ENCODE peak calls at places on chromosomes 1 and 21, in four cellular contexts. J is HepG2, I is WTC11, D is GM12878. Q is an unnamed sample.

GRCh38 chr1:195898924-195899323 is 709.3 kb downstream of the KCNT2 start:
- DNase-seq in J (no peak), I (no peak), D (no peak), Q (peak; percentile 34)

GRCh38 chr1:22845536-22845935 is 127.1 kb downstream of the LACTBL1 start:
- DNase-seq in J (no peak), I (no peak), D (no peak), Q (no peak)

GRCh38 chr1:54045487-54045886 is 7.5 kb downstream of the TMEM59 start:
- DNase-seq in J (no peak), I (no peak), D (no peak), Q (no peak)

GRCh38 chr1:115793162-115793561 is 24.6 kb upstream of the CASQ2 start:
- DNase-seq in J (no peak), I (no peak), D (no peak), Q (no peak)

GRCh38 chr1:168803696-168804510 is 74.9 kb upstream of the DPT start:
- DNase-seq in J (no peak), I (no peak), D (no peak), Q (no peak)

GRCh38 chr1:194813109-194813508 is 1626.7 kb upstream of the B3GALT2 start:
- DNase-seq in J (no peak), I (no peak), D (no peak), Q (no peak)

GRCh38 chr1:67347688-67348472 is 40.2 kb downstream of the IL12RB2 start:
- DNase-seq in J (peak; percentile 24), I (peak; percentile 49), D (no peak), Q (peak; percentile 33)

GRCh38 chr1:212980123-212980800 is 29.9 kb downstream of the VASH2 start:
- DNase-seq in J (no peak), I (peak; percentile 39), D (no peak), Q (no peak)

GRCh38 chr21:26148071-26148470 is 22.5 kb downstream of the APP start:
- DNase-seq in J (no peak), I (peak; percentile 61), D (no peak), Q (no peak)

GRCh38 chr1:168945870-168946269 is 160.6 kb upstream of the ATP1B1 start:
- DNase-seq in J (peak; percentile 5), I (no peak), D (no peak), Q (no peak)

GRCh38 chr1:113780363-113781146 is 21.3 kb upstream of the PHTF1 start:
- DNase-seq in J (no peak), I (no peak), D (no peak), Q (no peak)

GRCh38 chr1:30446508-30446907 is 276.9 kb downstream of the MATN1 start:
- DNase-seq in J (no peak), I (no peak), D (no peak), Q (no peak)

GRCh38 chr21:36966066-36966845 is at the start of gene HLCS:
- DNase-seq in J (peak; percentile 59), I (peak; percentile 73), D (no peak), Q (peak; percentile 90)

GRCh38 chr1:212630159-212630900 is 21.8 kb downstream of the ATF3 start:
- DNase-seq in J (peak; percentile 48), I (peak; percentile 73), D (no peak), Q (peak; percentile 85)

GRCh38 chr1:192601145-192602048 is 25.8 kb downstream of the RGS1 start:
- DNase-seq in J (no peak), I (no peak), D (no peak), Q (no peak)

GRCh38 chr1:107786214-107786842 is 178.7 kb downstream of the VAV3 start:
- DNase-seq in J (no peak), I (no peak), D (no peak), Q (no peak)

GRCh38 chr1:107789817-107790609 is 175.0 kb downstream of the VAV3 start:
- DNase-seq in J (no peak), I (no peak), D (no peak), Q (no peak)

GRCh38 chr1:107785506-107786213 is 179.3 kb downstream of the VAV3 start:
- DNase-seq in J (no peak), I (no peak), D (no peak), Q (no peak)

GRCh38 chr1:107787299-107787698 is 177.7 kb downstream of the VAV3 start:
- DNase-seq in J (no peak), I (peak; percentile 48), D (no peak), Q (no peak)

GRCh38 chr1:107788189-107788588 is 176.8 kb downstream of the VAV3 start:
- DNase-seq in J (no peak), I (no peak), D (no peak), Q (no peak)
- TF ChIP-seq NR2C2 in J (no peak), I (no peak), D (no peak), Q (no peak)

GRCh38 chr1:2269922-2270259 is 41.8 kb downstream of the SKI start:
- DNase-seq in J (no peak), I (no peak), D (no peak), Q (no peak)

GRCh38 chr1:2271841-2272655 is 43.9 kb downstream of the SKI start:
- DNase-seq in J (no peak), I (no peak), D (no peak), Q (peak; percentile 55)

GRCh38 chr1:2269193-2269921 is 41.2 kb downstream of the SKI start:
- DNase-seq in J (no peak), I (no peak), D (no peak), Q (no peak)

GRCh38 chr1:2271134-2271785 is 43.1 kb downstream of the SKI start:
- DNase-seq in J (no peak), I (no peak), D (no peak), Q (no peak)

GRCh38 chr1:2270260-2271100 is 42.4 kb downstream of the SKI start:
- DNase-seq in J (peak; percentile 50), I (no peak), D (no peak), Q (no peak)
- TF ChIP-seq NR2C2 in J (peak; percentile 49), I (no peak), D (no peak), Q (no peak)

GRCh38 chr1:27351541-27352107 is 9.8 kb downstream of the SYTL1 start:
- DNase-seq in J (no peak), I (no peak), D (no peak), Q (peak; percentile 43)

GRCh38 chr1:27350673-27351540 is 9.1 kb downstream of the SYTL1 start:
- DNase-seq in J (peak; percentile 66), I (peak; percentile 98), D (no peak), Q (peak; percentile 95)

GRCh38 chr1:27346991-27347627 is 5.3 kb downstream of the SYTL1 start:
- DNase-seq in J (no peak), I (no peak), D (no peak), Q (peak; percentile 53)

GRCh38 chr1:27349784-27350672 is 8.2 kb downstream of the SYTL1 start:
- DNase-seq in J (no peak), I (peak; percentile 80), D (no peak), Q (no peak)

DNA sequence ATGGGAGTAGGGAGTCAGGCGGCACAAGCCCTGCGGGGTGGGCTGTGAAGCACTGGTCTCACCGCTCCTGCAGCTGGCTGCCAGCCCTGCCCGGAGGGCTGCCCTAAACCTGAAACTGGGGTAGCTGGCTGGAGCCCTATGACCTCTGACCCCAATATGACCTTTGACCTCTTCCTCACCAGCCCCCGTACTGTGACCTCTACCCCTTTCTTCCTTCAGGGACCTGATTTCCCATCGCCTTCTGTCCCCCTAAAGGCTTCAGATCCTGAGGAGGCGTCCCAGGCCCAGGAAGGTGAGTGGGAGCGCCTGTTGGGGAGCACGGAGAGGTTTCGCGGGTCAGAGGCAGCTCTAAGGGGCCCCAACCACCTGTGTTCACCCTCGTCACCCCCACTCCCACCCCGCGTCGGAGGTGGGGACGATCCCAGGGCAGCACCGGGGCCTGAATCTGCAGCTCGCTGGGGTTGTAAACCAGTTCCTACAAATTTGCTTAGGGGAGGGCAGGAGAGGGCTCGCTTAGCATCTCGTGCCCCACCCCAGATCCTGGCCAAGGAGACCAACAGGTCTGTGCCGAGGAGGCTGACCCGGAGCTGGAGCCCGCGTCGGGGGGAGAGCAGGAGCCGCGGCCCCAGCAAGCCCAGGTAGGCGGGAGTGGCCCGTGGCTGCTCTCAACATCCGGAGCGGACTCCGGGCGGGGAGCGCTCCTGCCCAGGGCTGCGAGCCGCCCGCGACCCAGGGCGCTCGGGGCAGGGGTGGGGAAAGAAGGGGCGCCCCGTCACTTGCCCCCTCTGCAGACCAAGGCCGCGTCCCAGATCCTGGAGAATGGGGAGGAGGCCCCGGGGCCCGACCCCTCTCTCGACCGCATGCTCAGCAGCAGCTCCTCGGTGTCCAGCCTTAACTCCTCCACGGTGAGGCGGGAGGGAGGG is 7.3 kb downstream of the SYTL1 start:
- DNase-seq in J (no peak), I (peak; percentile 80), D (no peak), Q (peak; percentile 81)
- TF ChIP-seq NR2C2 in J (peak; percentile 90), I (peak; percentile 84), D (peak; percentile 76), Q (peak; percentile 98)

GRCh38 chr1:76288758-76289483 is 214.4 kb downstream of the ST6GALNAC3 start:
- DNase-seq in J (no peak), I (no peak), D (no peak), Q (no peak)

GRCh38 chr1:76284842-76285241 is 210.3 kb downstream of the ST6GALNAC3 start:
- DNase-seq in J (no peak), I (no peak), D (no peak), Q (no peak)

GRCh38 chr1:76289692-76290091 is 215.1 kb downstream of the ST6GALNAC3 start:
- DNase-seq in J (no peak), I (no peak), D (no peak), Q (no peak)

GRCh38 chr1:76287917-76288316 is 213.4 kb downstream of the ST6GALNAC3 start:
- DNase-seq in J (no peak), I (no peak), D (no peak), Q (no peak)

DNA sequence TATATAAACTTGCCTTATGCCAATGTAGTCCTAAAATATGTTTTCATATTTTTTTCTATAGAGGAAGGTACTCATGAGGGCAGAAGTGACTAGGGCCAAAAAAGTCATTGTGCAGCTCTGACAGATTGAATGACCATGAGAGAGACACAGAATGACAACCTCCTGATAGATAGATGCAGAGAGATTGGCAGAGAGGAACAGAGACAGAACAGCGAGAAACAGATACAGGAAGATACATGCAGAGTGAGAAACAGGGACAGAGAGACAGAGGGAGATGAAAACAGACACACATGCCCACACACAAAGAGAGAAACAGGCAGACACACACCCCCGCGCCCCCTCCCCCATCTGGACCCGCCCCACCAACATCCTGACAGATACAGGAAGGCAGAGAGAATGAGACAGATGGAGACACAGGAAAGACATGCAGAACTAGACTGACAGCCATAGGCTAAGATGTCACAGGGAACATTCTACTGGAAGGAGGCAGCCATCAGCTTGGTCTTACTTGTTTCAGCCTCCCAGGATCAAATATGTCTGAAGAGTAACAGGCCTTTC is 211.1 kb downstream of the ST6GALNAC3 start:
- DNase-seq in J (no peak), I (no peak), D (no peak), Q (no peak)
- TF ChIP-seq NR2C2 in J (no peak), I (no peak), D (no peak), Q (no peak)

DNA sequence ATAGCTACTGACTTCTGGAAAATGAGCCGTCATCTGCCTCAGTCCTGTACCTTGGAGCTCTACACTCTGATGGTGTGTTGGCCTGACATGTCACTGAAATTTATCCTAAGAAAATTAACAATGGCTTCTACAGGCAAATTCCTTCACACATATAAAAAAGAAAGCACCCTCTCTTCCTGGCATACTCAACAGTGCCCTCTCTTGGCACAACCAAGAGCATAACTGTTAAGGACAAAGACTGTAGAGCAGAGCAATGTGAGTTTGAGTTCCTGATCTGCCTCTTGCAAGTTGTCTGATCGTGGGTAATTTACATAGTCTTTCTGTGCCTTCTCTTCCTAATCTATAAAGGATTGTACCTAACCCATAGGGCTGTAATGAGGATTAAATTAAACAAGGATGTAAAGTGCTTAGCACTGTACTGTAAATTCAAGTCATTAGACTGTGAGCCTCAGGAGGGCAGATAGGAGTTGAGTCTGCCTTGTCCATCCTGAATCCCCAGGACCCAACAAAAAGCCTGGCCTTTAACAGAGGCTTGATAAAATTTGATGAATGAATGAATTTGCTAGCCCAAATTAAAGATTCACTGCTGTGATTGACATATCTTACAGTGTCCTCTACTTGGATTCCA is 83.5 kb downstream of the SYF2 start:
- DNase-seq in J (peak; percentile 27), I (no peak), D (no peak), Q (no peak)
- TF ChIP-seq NR2C2 in J (no peak), I (no peak), D (no peak), Q (no peak)

GRCh38 chr1:159177273-159177907 is 6.0 kb downstream of the CADM3 start:
- DNase-seq in J (peak; percentile 55), I (peak; percentile 73), D (no peak), Q (peak; percentile 65)
- TF ChIP-seq NR2C2 in J (no peak), I (peak; percentile 84), D (no peak), Q (no peak)